ENCODE peak calls at places on chromosomes 13 and 19, in four cellular contexts. One of them, this sample, is unnamed.

GRCh38 chr13:97004096-97004876 is 10.0 kb upstream of the OXGR1 start:
- DNase-seq in HFF-Myc: no peak
- DNase-seq in glutamatergic neuron: no peak
- DNase-seq in testis: no peak
- DNase-seq in this sample: no peak

GRCh38 chr13:76828316-76828741 is 57.9 kb downstream of the KCTD12 start:
- DNase-seq in glutamatergic neuron: no peak
- DNase-seq in HFF-Myc: no peak
- DNase-seq in testis: no peak
- DNase-seq in this sample: no peak

GRCh38 chr13:70183041-70183440 is 74.8 kb upstream of the KLHL1 start:
- DNase-seq in glutamatergic neuron: no peak
- DNase-seq in HFF-Myc: no peak
- DNase-seq in testis: no peak
- DNase-seq in this sample: no peak

GRCh38 chr13:112968380-112968909 is 569 bp upstream of the MCF2L start:
- DNase-seq in testis: peak
- DNase-seq in HFF-Myc: no peak
- DNase-seq in glutamatergic neuron: peak
- DNase-seq in this sample: no peak

GRCh38 chr13:74206855-74207254 is 72.7 kb upstream of the KLF12 start:
- DNase-seq in HFF-Myc: no peak
- DNase-seq in glutamatergic neuron: no peak
- DNase-seq in testis: no peak
- DNase-seq in this sample: no peak

GRCh38 chr13:76854894-76855293 is 31.3 kb downstream of the KCTD12 start:
- DNase-seq in HFF-Myc: no peak
- DNase-seq in glutamatergic neuron: no peak
- DNase-seq in testis: no peak
- DNase-seq in this sample: no peak

GRCh38 chr13:42539670-42540069 is 34.3 kb upstream of the TNFSF11 start:
- DNase-seq in HFF-Myc: no peak
- DNase-seq in glutamatergic neuron: no peak
- DNase-seq in testis: no peak
- DNase-seq in this sample: no peak

GRCh38 chr13:104140557-104140956 is 1074.3 kb upstream of the SLC10A2 start:
- DNase-seq in glutamatergic neuron: no peak
- DNase-seq in HFF-Myc: no peak
- DNase-seq in testis: no peak
- DNase-seq in this sample: no peak

GRCh38 chr13:28286263-28286662 is 147.9 kb downstream of the PAN3 start:
- DNase-seq in testis: no peak
- DNase-seq in glutamatergic neuron: no peak
- DNase-seq in HFF-Myc: no peak
- DNase-seq in this sample: no peak

GRCh38 chr19:50333737-50334617 is 4.8 kb upstream of the KCNC3 start:
- DNase-seq in testis: peak
- DNase-seq in HFF-Myc: no peak
- DNase-seq in glutamatergic neuron: peak
- DNase-seq in this sample: no peak

GRCh38 chr19:13985771-13986347 is 20.3 kb downstream of the RFX1 start:
- DNase-seq in HFF-Myc: no peak
- DNase-seq in testis: no peak
- DNase-seq in glutamatergic neuron: no peak
- DNase-seq in this sample: no peak

GRCh38 chr19:52138614-52139290 is 986 bp downstream of the ZNF616 start:
- DNase-seq in testis: peak
- DNase-seq in HFF-Myc: no peak
- DNase-seq in glutamatergic neuron: peak
- DNase-seq in this sample: peak

GRCh38 chr13:43042410-43042921 is 19.1 kb downstream of the DNAJC15 start:
- DNase-seq in glutamatergic neuron: no peak
- DNase-seq in HFF-Myc: no peak
- DNase-seq in testis: no peak
- DNase-seq in this sample: no peak

GRCh38 chr19:29029271-29029670 is 183.7 kb downstream of the UQCRFS1 start:
- DNase-seq in glutamatergic neuron: no peak
- DNase-seq in testis: no peak
- DNase-seq in HFF-Myc: no peak
- DNase-seq in this sample: no peak

GRCh38 chr19:47111081-47111589 is 2.4 kb downstream of the ZC3H4 start:
- DNase-seq in glutamatergic neuron: peak
- DNase-seq in testis: no peak
- DNase-seq in HFF-Myc: no peak
- DNase-seq in this sample: no peak

GRCh38 chr13:110758195-110758594 is 44.7 kb downstream of the ING1 start:
- DNase-seq in HFF-Myc: no peak
- DNase-seq in glutamatergic neuron: no peak
- DNase-seq in testis: no peak
- DNase-seq in this sample: no peak

GRCh38 chr13:112885782-112886268 is 83.2 kb upstream of the MCF2L start:
- DNase-seq in glutamatergic neuron: peak
- DNase-seq in testis: peak
- DNase-seq in HFF-Myc: peak
- DNase-seq in this sample: peak

GRCh38 chr19:35963514-35963913 is 27.3 kb downstream of the LRFN3 start:
- DNase-seq in glutamatergic neuron: no peak
- DNase-seq in testis: peak
- DNase-seq in HFF-Myc: peak
- DNase-seq in this sample: peak

GRCh38 chr19:42436006-42436405 is 6.7 kb downstream of the CXCL17 start:
- DNase-seq in HFF-Myc: peak
- DNase-seq in testis: no peak
- DNase-seq in glutamatergic neuron: peak
- DNase-seq in this sample: no peak

GRCh38 chr19:8615813-8616596 is 5.5 kb upstream of the ADAMTS10 start:
- DNase-seq in glutamatergic neuron: peak
- DNase-seq in HFF-Myc: no peak
- DNase-seq in testis: peak
- DNase-seq in this sample: peak

GRCh38 chr19:18274776-18275356 is 614 bp upstream of the IQCN start:
- DNase-seq in glutamatergic neuron: no peak
- DNase-seq in HFF-Myc: no peak
- DNase-seq in testis: peak
- DNase-seq in this sample: no peak

GRCh38 chr13:108922108-108922507 is 292.7 kb downstream of the MYO16 start:
- DNase-seq in testis: no peak
- DNase-seq in HFF-Myc: no peak
- DNase-seq in glutamatergic neuron: no peak
- DNase-seq in this sample: no peak

GRCh38 chr13:108925070-108925469 is 295.7 kb downstream of the MYO16 start:
- DNase-seq in glutamatergic neuron: no peak
- DNase-seq in HFF-Myc: no peak
- DNase-seq in testis: no peak
- DNase-seq in this sample: no peak

GRCh38 chr13:108926848-108927247 is 297.4 kb downstream of the MYO16 start:
- DNase-seq in HFF-Myc: no peak
- DNase-seq in testis: no peak
- DNase-seq in glutamatergic neuron: no peak
- DNase-seq in this sample: no peak

GRCh38 chr13:108923386-108924061 is 294.1 kb downstream of the MYO16 start:
- DNase-seq in glutamatergic neuron: no peak
- DNase-seq in testis: no peak
- DNase-seq in HFF-Myc: no peak
- DNase-seq in this sample: no peak

GRCh38 chr13:108924154-108924940 is 294.9 kb downstream of the MYO16 start:
- DNase-seq in HFF-Myc: no peak
- DNase-seq in glutamatergic neuron: no peak
- DNase-seq in testis: no peak
- DNase-seq in this sample: no peak
- TF ChIP-seq CTCF in HFF-Myc: no peak
- TF ChIP-seq CTCF in glutamatergic neuron: no peak
- TF ChIP-seq CTCF in testis: no peak
- TF ChIP-seq CTCF in this sample: no peak

DNA sequence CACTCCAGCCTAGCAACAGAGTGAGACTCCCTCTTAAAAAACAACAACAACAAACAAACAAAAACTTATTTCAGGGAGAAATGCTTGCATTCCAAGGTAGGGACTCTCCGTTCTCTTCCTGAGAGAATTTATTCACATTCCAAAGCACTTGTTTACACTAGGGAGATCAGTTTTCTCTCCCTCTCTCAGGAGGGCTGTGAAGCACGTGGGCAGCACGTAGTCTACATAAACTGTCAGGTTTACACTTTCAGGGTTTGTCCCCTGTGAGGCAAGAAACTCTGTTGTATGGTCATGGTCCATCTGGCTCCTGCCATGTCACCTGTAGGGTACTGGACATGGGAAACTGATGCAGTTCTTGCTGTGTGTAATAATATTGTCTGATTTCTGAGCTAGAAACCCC is 31.6 kb downstream of the WDR87 start:
- DNase-seq in glutamatergic neuron: no peak
- DNase-seq in testis: no peak
- DNase-seq in HFF-Myc: peak
- DNase-seq in this sample: no peak
- TF ChIP-seq CTCF in glutamatergic neuron: no peak
- TF ChIP-seq CTCF in testis: no peak
- TF ChIP-seq CTCF in HFF-Myc: no peak
- TF ChIP-seq CTCF in this sample: no peak

DNA sequence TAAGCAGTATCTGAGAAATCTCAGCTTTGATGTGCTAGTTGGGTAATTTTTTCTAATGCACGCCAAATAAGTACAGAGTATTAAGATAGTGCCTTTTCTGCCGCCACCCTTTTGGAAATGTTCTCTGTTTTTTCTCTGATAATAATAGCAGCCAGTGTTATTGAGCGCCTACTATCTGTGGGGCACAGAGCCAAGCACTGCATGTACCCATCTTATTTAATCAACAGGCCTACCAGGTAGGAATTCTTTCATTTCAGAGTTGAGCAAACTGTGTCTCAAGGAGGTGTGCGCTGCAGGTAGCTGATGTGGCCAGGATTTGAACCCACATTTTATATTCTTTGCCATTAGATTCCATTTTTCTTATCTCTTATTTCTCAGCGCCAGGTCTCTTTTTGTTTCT is 1.4 kb downstream of the EPN1 start:
- DNase-seq in testis: peak
- DNase-seq in HFF-Myc: no peak
- DNase-seq in glutamatergic neuron: no peak
- DNase-seq in this sample: no peak
- TF ChIP-seq CTCF in testis: no peak
- TF ChIP-seq CTCF in HFF-Myc: no peak
- TF ChIP-seq CTCF in glutamatergic neuron: no peak
- TF ChIP-seq CTCF in this sample: no peak

GRCh38 chr19:12550951-12551832 is at the start of gene ZNF564:
- DNase-seq in glutamatergic neuron: peak
- DNase-seq in HFF-Myc: peak
- DNase-seq in testis: peak
- DNase-seq in this sample: peak
- TF ChIP-seq CTCF in glutamatergic neuron: no peak
- TF ChIP-seq CTCF in HFF-Myc: no peak
- TF ChIP-seq CTCF in testis: no peak
- TF ChIP-seq CTCF in this sample: no peak

DNA sequence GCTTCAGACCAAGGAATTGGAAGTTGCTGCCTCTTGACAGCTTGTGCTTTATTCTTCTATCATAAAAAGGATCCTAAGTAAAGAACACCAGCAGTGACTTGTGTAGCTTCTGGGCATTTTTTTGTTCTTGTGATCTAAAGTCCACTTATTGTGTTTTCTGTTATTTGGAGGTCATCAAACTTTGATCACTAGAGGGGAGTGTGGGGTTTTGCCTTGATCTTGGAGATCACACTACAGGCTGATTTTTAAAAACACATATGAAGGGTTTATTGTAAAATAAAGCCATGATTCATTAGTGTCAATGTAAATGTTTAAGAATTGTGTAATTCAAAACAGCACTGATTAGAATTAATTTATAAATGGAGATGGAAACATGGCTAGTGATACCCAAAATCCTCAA is 328.7 kb upstream of the EDNRB start:
- DNase-seq in HFF-Myc: no peak
- DNase-seq in glutamatergic neuron: no peak
- DNase-seq in testis: no peak
- DNase-seq in this sample: no peak
- TF ChIP-seq CTCF in HFF-Myc: no peak
- TF ChIP-seq CTCF in glutamatergic neuron: no peak
- TF ChIP-seq CTCF in testis: no peak
- TF ChIP-seq CTCF in this sample: no peak

GRCh38 chr13:20442370-20442769 is 83.3 kb downstream of the CRYL1 start:
- DNase-seq in HFF-Myc: no peak
- DNase-seq in testis: no peak
- DNase-seq in glutamatergic neuron: no peak
- DNase-seq in this sample: no peak
- TF ChIP-seq CTCF in HFF-Myc: no peak
- TF ChIP-seq CTCF in testis: no peak
- TF ChIP-seq CTCF in glutamatergic neuron: no peak
- TF ChIP-seq CTCF in this sample: no peak

GRCh38 chr13:108958013-108958376 is 328.6 kb downstream of the MYO16 start:
- DNase-seq in HFF-Myc: no peak
- DNase-seq in glutamatergic neuron: no peak
- DNase-seq in testis: no peak
- DNase-seq in this sample: no peak
- TF ChIP-seq CTCF in HFF-Myc: no peak
- TF ChIP-seq CTCF in glutamatergic neuron: no peak
- TF ChIP-seq CTCF in testis: no peak
- TF ChIP-seq CTCF in this sample: no peak

DNA sequence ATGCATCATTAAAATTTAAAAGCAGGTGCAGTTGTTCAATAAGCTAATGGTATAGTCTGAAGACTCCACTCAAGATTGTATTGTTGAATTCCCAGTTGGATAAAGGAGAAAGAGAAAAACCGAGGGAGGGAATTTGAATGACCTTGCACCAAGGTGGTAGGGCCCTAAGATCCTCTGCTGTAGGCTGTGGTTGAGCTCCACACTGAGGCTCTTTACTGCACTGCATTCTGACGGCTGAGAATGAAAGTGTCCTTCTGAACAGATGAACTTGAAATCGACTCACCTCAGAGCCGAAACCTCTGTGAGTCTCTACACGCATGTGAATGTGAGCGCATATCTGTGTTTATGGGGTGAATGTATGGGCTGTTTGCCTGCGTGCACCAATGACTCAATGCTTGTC is 388.9 kb upstream of the DACH1 start:
- DNase-seq in testis: peak
- DNase-seq in glutamatergic neuron: peak
- DNase-seq in HFF-Myc: no peak
- DNase-seq in this sample: peak
- TF ChIP-seq CTCF in testis: no peak
- TF ChIP-seq CTCF in glutamatergic neuron: peak
- TF ChIP-seq CTCF in HFF-Myc: peak
- TF ChIP-seq CTCF in this sample: no peak

DNA sequence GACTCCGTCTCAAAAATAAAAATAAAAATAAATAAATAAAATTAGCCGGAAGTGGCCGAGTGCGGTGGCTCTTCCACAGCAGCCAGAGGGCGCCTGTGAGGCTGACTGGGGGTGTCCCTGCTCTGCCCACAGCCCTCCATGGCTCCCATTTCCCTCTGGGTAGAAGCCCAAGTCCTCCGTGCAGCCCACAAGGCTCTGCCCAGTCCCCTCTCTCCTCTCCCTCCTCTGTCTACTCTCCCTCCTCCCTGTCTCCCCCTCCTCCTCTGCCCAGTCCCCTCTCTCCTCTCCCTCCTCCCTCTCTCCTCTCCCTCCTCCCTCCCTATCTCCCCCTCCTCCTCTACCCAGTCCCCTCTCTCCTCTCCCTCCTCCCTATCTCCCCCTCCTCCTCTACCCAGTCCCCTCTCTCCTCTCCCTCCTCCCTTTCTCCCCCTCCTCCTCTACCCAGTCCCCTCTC is 20.4 kb downstream of the MISP start:
- DNase-seq in testis: no peak
- DNase-seq in glutamatergic neuron: peak
- DNase-seq in HFF-Myc: no peak
- DNase-seq in this sample: peak
- TF ChIP-seq CTCF in testis: peak
- TF ChIP-seq CTCF in glutamatergic neuron: peak
- TF ChIP-seq CTCF in HFF-Myc: peak
- TF ChIP-seq CTCF in this sample: peak

GRCh38 chr19:30170081-30170480 is 202.1 kb upstream of the ZNF536 start:
- DNase-seq in testis: no peak
- DNase-seq in HFF-Myc: no peak
- DNase-seq in glutamatergic neuron: no peak
- DNase-seq in this sample: no peak
- TF ChIP-seq CTCF in testis: no peak
- TF ChIP-seq CTCF in HFF-Myc: no peak
- TF ChIP-seq CTCF in glutamatergic neuron: no peak
- TF ChIP-seq CTCF in this sample: no peak

This sample was measured in endothelial cell.